ENCODE peak calls at places on chromosomes 6 and 20, in six cellular contexts. G is activated T-helper 2 cell treated with anti-CD3 and anti-CD28 coated beads, Interferon-gamma antibody, Interleukin-2, Interleukin-4, amounts not matched to agents 10 μg/mL and 5 μg/mL and 100 μg/mL, durations not matched to agents 14 hours and 24 hours and 36 hours; L is skeletal muscle cell; J is fibroblast of lung; P is hippocampal formation; C is mesendoderm. R is an unnamed sample.

GRCh38 chr6:142174681-142175080 is 27.6 kb downstream of the VTA1 start:
- DNase-seq in L (no peak), J (no peak), P (no peak), G (no peak), C (no peak), R (no peak)

GRCh38 chr6:63677282-63677681 is 41.7 kb downstream of the PHF3 start:
- DNase-seq in P (no peak), C (no peak), J (peak; percentile 47), L (peak; percentile 27), G (no peak), R (no peak)

GRCh38 chr20:33554914-33555420 is 65.1 kb downstream of the CBFA2T2 start:
- DNase-seq in C (peak; percentile 48), J (peak; percentile 98), P (no peak), L (peak; percentile 67), G (peak; percentile 35), R (no peak)

GRCh38 chr6:155412335-155412734 is 43.3 kb downstream of the NOX3 start:
- DNase-seq in L (no peak), P (no peak), C (no peak), G (no peak), J (peak; percentile 37), R (no peak)

GRCh38 chr6:34047913-34048867 is 97.7 kb downstream of the GRM4 start:
- DNase-seq in P (no peak), J (no peak), G (no peak), L (no peak), C (peak; percentile 53), R (no peak)

GRCh38 chr20:50734730-50735679 is 3.6 kb downstream of the PARD6B start:
- DNase-seq in J (no peak), L (no peak), P (no peak), G (no peak), C (no peak), R (no peak)

GRCh38 chr6:29974901-29975560 is 32.7 kb downstream of the HLA-A start:
- DNase-seq in J (no peak), G (no peak), P (no peak), L (no peak), C (peak; percentile 58), R (no peak)

GRCh38 chr6:111717621-111718020 is 111.9 kb upstream of the TRAF3IP2 start:
- DNase-seq in C (no peak), G (no peak), P (no peak), L (no peak), J (no peak), R (no peak)

GRCh38 chr20:17542993-17543412 is 11.8 kb upstream of the BFSP1 start:
- DNase-seq in J (peak; percentile 90), C (no peak), P (no peak), L (no peak), G (no peak), R (no peak)

GRCh38 chr6:43229803-43230239 is 540 bp upstream of the DNPH1 start:
- DNase-seq in G (no peak), C (no peak), J (no peak), L (no peak), P (no peak), R (no peak)

GRCh38 chr20:4869290-4870193 is 131.8 kb downstream of the SLC23A2 start:
- DNase-seq in G (no peak), J (peak; percentile 26), C (no peak), L (no peak), P (no peak), R (no peak)

GRCh38 chr20:37956099-37956498 is 53.2 kb downstream of the VSTM2L start:
- DNase-seq in C (no peak), J (peak; percentile 51), L (no peak), G (no peak), P (no peak), R (no peak)

GRCh38 chr6:162857321-162857720 is 129.5 kb downstream of the PACRG start:
- DNase-seq in P (no peak), C (no peak), L (no peak), G (no peak), J (no peak), R (no peak)

R was measured in occipital lobe.